ENCODE peak calls at places on chromosomes 6 and 20, in seven cellular contexts. R is CD8-positive, alpha-beta T cell; M is germinal center; D is AG10803; T is bronchial epithelial cell; O is activated naive CD4-positive, alpha-beta T cell treated with anti-CD3 and anti-CD28 coated beads, Interleukin-2, amount 10 ng/mL, durations not matched to agents 7 days and 5 days; V is D341Med. E is an unnamed sample.

GRCh38 chr6:154593122-154593521 is 82.6 kb upstream of the CNKSR3 start:
- DNase-seq in R (no peak), M (no peak), D (no peak), T (no peak), O (no peak), V (no peak), E (peak; percentile 17)

GRCh38 chr20:4740774-4741431 is 19.2 kb downstream of the PRND start:
- DNase-seq in R (peak; percentile 42), M (peak; percentile 60), D (peak; percentile 25), T (peak; percentile 32), O (peak; percentile 76), V (peak; percentile 74), E (no peak)

GRCh38 chr6:37314803-37315515 is 38.8 kb upstream of the RNF8 start:
- DNase-seq in R (no peak), M (peak; percentile 38), D (peak; percentile 12), T (peak; percentile 75), O (peak; percentile 75), V (peak; percentile 52), E (peak; percentile 26)

GRCh38 chr6:39339557-39340555 is 17.4 kb upstream of the KCNK16 start:
- DNase-seq in R (no peak), M (no peak), D (no peak), T (peak; percentile 70), O (no peak), V (no peak), E (no peak)

GRCh38 chr20:38373231-38373867 is 27.1 kb downstream of the LBP start:
- DNase-seq in R (no peak), M (no peak), D (no peak), T (no peak), O (no peak), V (no peak), E (no peak)

GRCh38 chr20:54115172-54115854 is 44.9 kb upstream of the BCAS1 start:
- DNase-seq in R (no peak), M (no peak), D (no peak), T (no peak), O (no peak), V (no peak), E (no peak)

GRCh38 chr6:108118791-108119211 is 44.3 kb upstream of the OSTM1 start:
- DNase-seq in R (no peak), M (peak; percentile 17), D (no peak), T (no peak), O (peak; percentile 26), V (peak; percentile 46), E (no peak)

GRCh38 chr6:28941681-28942448 is 18.1 kb upstream of the TRIM27 start:
- DNase-seq in R (no peak), M (no peak), D (no peak), T (no peak), O (no peak), V (peak; percentile 61), E (no peak)

GRCh38 chr6:7721654-7722053 is 4.2 kb upstream of the BMP6 start:
- DNase-seq in R (no peak), M (peak; percentile 32), D (peak; percentile 71), T (peak; percentile 47), O (no peak), V (no peak), E (no peak)

GRCh38 chr6:12266571-12266970 is 23.6 kb upstream of the EDN1 start:
- DNase-seq in R (no peak), M (no peak), D (peak; percentile 77), T (peak; percentile 56), O (no peak), V (no peak), E (peak; percentile 85)

GRCh38 chr6:149887343-149887742 is 10.6 kb downstream of the RAET1E start:
- DNase-seq in R (no peak), M (no peak), D (peak; percentile 91), T (peak; percentile 99), O (no peak), V (no peak), E (peak; percentile 42)

GRCh38 chr6:133187114-133187513 is 54.0 kb upstream of the EYA4 start:
- DNase-seq in R (no peak), M (no peak), D (no peak), T (no peak), O (no peak), V (no peak), E (no peak)

GRCh38 chr20:34947336-34947735 is 8.3 kb downstream of the GSS start:
- DNase-seq in R (no peak), M (no peak), D (no peak), T (no peak), O (no peak), V (no peak), E (no peak)

GRCh38 chr6:151131346-151131745 is 108.4 kb upstream of the AKAP12 start:
- DNase-seq in R (no peak), M (no peak), D (no peak), T (no peak), O (no peak), V (no peak), E (no peak)

GRCh38 chr6:626236-626635 is 30.7 kb downstream of the HUS1B start:
- DNase-seq in R (no peak), M (no peak), D (no peak), T (no peak), O (no peak), V (no peak), E (peak; percentile 22)

GRCh38 chr6:159852877-159853276 is 37.9 kb upstream of the MAS1 start:
- DNase-seq in R (no peak), M (no peak), D (peak; percentile 29), T (peak; percentile 23), O (peak; percentile 41), V (peak; percentile 61), E (no peak)

GRCh38 chr6:128600397-128600951 is 80.1 kb upstream of the PTPRK start:
- DNase-seq in R (no peak), M (no peak), D (peak; percentile 97), T (peak; percentile 92), O (no peak), V (no peak), E (peak; percentile 96)

GRCh38 chr6:168362276-168362990 is 42.9 kb upstream of the DACT2 start:
- DNase-seq in R (no peak), M (no peak), D (no peak), T (no peak), O (no peak), V (no peak), E (no peak)

GRCh38 chr6:5094327-5094726 is 9.2 kb downstream of the PPP1R3G start:
- DNase-seq in R (no peak), M (no peak), D (peak; percentile 95), T (peak; percentile 62), O (no peak), V (no peak), E (peak; percentile 97)

GRCh38 chr6:138105446-138105845 is 1.8 kb downstream of the PERP start:
- DNase-seq in R (no peak), M (no peak), D (no peak), T (peak; percentile 94), O (no peak), V (no peak), E (no peak)

GRCh38 chr6:6680524-6680923 is 92.0 kb downstream of the LY86 start:
- DNase-seq in R (no peak), M (no peak), D (peak; percentile 70), T (no peak), O (no peak), V (no peak), E (no peak)

GRCh38 chr6:50851269-50851847 is 32.7 kb downstream of the TFAP2B start:
- DNase-seq in R (no peak), M (no peak), D (no peak), T (no peak), O (no peak), V (no peak), E (no peak)

GRCh38 chr6:143687604-143688003 is 9.8 kb downstream of the PHACTR2 start:
- DNase-seq in R (no peak), M (no peak), D (no peak), T (no peak), O (no peak), V (no peak), E (no peak)

GRCh38 chr6:91081452-91082067 is 494.7 kb upstream of the MAP3K7 start:
- DNase-seq in R (no peak), M (peak; percentile 16), D (peak; percentile 48), T (peak; percentile 47), O (no peak), V (peak; percentile 46), E (peak; percentile 40)

GRCh38 chr6:21395121-21395520 is 198.4 kb upstream of the SOX4 start:
- DNase-seq in R (no peak), M (no peak), D (peak; percentile 15), T (peak; percentile 16), O (no peak), V (no peak), E (peak; percentile 56)

GRCh38 chr20:36065427-36065998 is 89.0 kb upstream of the EPB41L1 start:
- DNase-seq in R (no peak), M (no peak), D (no peak), T (no peak), O (no peak), V (no peak), E (no peak)

GRCh38 chr20:10555865-10556308 is 117.9 kb downstream of the JAG1 start:
- DNase-seq in R (no peak), M (no peak), D (peak; percentile 74), T (peak; percentile 60), O (no peak), V (no peak), E (peak; percentile 70)

GRCh38 chr6:41122373-41122772 is 31.8 kb downstream of the TREML1 start:
- DNase-seq in R (no peak), M (no peak), D (no peak), T (peak; percentile 40), O (no peak), V (no peak), E (peak; percentile 13)

GRCh38 chr6:112149236-112149635 is 61.8 kb downstream of the FAM229B start:
- DNase-seq in R (no peak), M (no peak), D (no peak), T (no peak), O (no peak), V (peak; percentile 53), E (no peak)

GRCh38 chr20:25245461-25245860 is 2.4 kb upstream of the PYGB start:
- DNase-seq in R (no peak), M (no peak), D (no peak), T (no peak), O (no peak), V (no peak), E (no peak)